ENCODE peak calls at places on chromosomes 6 and 20, in four cellular contexts. R is kidney tubule cell, X is pancreas, Y is fibroblast of mammary gland. Q is an unnamed sample.

GRCh38 chr6:157981395-157982296 is at the start of gene SYNJ2:
- DNase-seq in Y (peak), R (peak), X (peak), Q (peak)

GRCh38 chr6:137498488-137499219 is 4.5 kb upstream of the OLIG3 start:
- DNase-seq in Y (no peak), R (no peak), X (no peak), Q (no peak)

GRCh38 chr20:49583669-49584417 is 15.9 kb upstream of the PTGIS start:
- DNase-seq in X (peak), Y (peak), R (peak), Q (no peak)

GRCh38 chr6:56802570-56802969 is 152.3 kb upstream of the BEND6 start:
- DNase-seq in R (peak), Y (peak), X (no peak), Q (peak)

GRCh38 chr6:166167801-166168615 is at the start of gene TBXT:
- DNase-seq in Y (no peak), R (no peak), X (no peak), Q (peak)

GRCh38 chr20:1440024-1440423 is 26.6 kb downstream of the NSFL1C start:
- DNase-seq in X (no peak), R (peak), Y (peak), Q (no peak)

GRCh38 chr6:170032197-170032596 is 258.7 kb downstream of the DLL1 start:
- DNase-seq in R (no peak), X (no peak), Y (no peak), Q (no peak)

GRCh38 chr6:44056392-44057237 is 70.6 kb downstream of the MRPL14 start:
- DNase-seq in X (peak), R (no peak), Y (peak), Q (no peak)

GRCh38 chr6:27502508-27503435 is 29.9 kb upstream of the ZNF184 start:
- DNase-seq in Y (peak), R (peak), X (peak), Q (peak)

GRCh38 chr6:165884813-165885765 is 222.0 kb upstream of the PDE10A start:
- DNase-seq in R (peak), Y (peak), X (peak), Q (peak)

GRCh38 chr6:41306187-41306854 is 19.8 kb upstream of the TREM1 start:
- DNase-seq in R (peak), X (no peak), Y (peak), Q (peak)

GRCh38 chr6:125149256-125150144 is 4.1 kb upstream of the TPD52L1 start:
- DNase-seq in Y (peak), R (peak), X (no peak), Q (no peak)

GRCh38 chr6:109927052-109927451 is 51.1 kb upstream of the GPR6 start:
- DNase-seq in X (no peak), R (no peak), Y (peak), Q (no peak)

GRCh38 chr20:62918830-62919229 is 7.5 kb downstream of the DIDO1 start:
- DNase-seq in Y (no peak), X (no peak), R (no peak), Q (no peak)

GRCh38 chr20:20517296-20517695 is 149.4 kb downstream of the INSM1 start:
- DNase-seq in X (no peak), Y (no peak), R (no peak), Q (no peak)

GRCh38 chr6:8335371-8335770 is 100.0 kb downstream of the SLC35B3 start:
- DNase-seq in Y (no peak), X (no peak), R (peak), Q (no peak)

GRCh38 chr6:48615041-48615440 is 504.0 kb upstream of the PTCHD4 start:
- DNase-seq in X (no peak), Y (peak), R (peak), Q (no peak)

GRCh38 chr20:31473331-31474096 is 1.4 kb downstream of the DEFB124 start:
- DNase-seq in R (no peak), X (no peak), Y (peak), Q (no peak)

GRCh38 chr6:37205189-37205996 is 35.4 kb downstream of the PIM1 start:
- DNase-seq in Y (no peak), X (no peak), R (no peak), Q (no peak)

GRCh38 chr20:40683221-40683893 is 5.7 kb downstream of the MAFB start:
- DNase-seq in Y (no peak), X (no peak), R (no peak), Q (no peak)

GRCh38 chr6:110814488-110815259 is 595 bp downstream of the CDK19 start:
- DNase-seq in Y (peak), R (peak), X (peak), Q (peak)

GRCh38 chr6:96721227-96721626 is 116.0 kb downstream of the GPR63 start:
- DNase-seq in X (no peak), Y (peak), R (no peak), Q (no peak)

GRCh38 chr6:27545271-27546046 is 72.6 kb upstream of the ZNF184 start:
- DNase-seq in Y (peak), X (no peak), R (peak), Q (peak)

GRCh38 chr6:151961809-151962208 is 154.3 kb downstream of the ESR1 start:
- DNase-seq in R (peak), Y (peak), X (no peak), Q (no peak)

GRCh38 chr6:3848380-3848779 is 793 bp upstream of the FAM50B start:
- DNase-seq in R (no peak), Y (peak), X (no peak), Q (no peak)

GRCh38 chr20:14729390-14729789 is 392.0 kb upstream of the FLRT3 start:
- DNase-seq in R (no peak), X (no peak), Y (no peak), Q (no peak)

GRCh38 chr20:42024653-42025052 is 406.5 kb upstream of the CHD6 start:
- DNase-seq in R (no peak), X (no peak), Y (no peak), Q (no peak)

GRCh38 chr6:89242574-89243330 is 25.6 kb upstream of the GABRR1 start:
- DNase-seq in Y (peak), X (no peak), R (peak), Q (peak)

GRCh38 chr20:38836991-38837390 is 31.5 kb downstream of the PPP1R16B start:
- DNase-seq in X (no peak), Y (no peak), R (no peak), Q (no peak)

Q was measured in NCI-H460.